ENCODE peak calls at places on chromosomes 4 and X, in seven cellular contexts. One of them, this sample, is unnamed.

GRCh38 chr4:173642509-173642908 is 112.5 kb upstream of the HAND2 start:
- DNase-seq in suprapubic skin: no peak
- DNase-seq in transverse colon: no peak
- DNase-seq in stomach: no peak
- DNase-seq in A549: peak; percentile 2
- DNase-seq in SK-N-SH: no peak
- DNase-seq in H1: no peak
- DNase-seq in this sample: no peak

GRCh38 chr4:76723373-76723772 is 174.6 kb downstream of the SOWAHB start:
- DNase-seq in suprapubic skin: no peak
- DNase-seq in transverse colon: no peak
- DNase-seq in stomach: no peak
- DNase-seq in A549: peak; percentile 39
- DNase-seq in SK-N-SH: no peak
- DNase-seq in H1: no peak
- DNase-seq in this sample: no peak

GRCh38 chr4:22987861-22988260 is 295.1 kb downstream of the GBA3 start:
- DNase-seq in suprapubic skin: no peak
- DNase-seq in transverse colon: no peak
- DNase-seq in stomach: no peak
- DNase-seq in A549: peak; percentile 14
- DNase-seq in SK-N-SH: no peak
- DNase-seq in H1: no peak
- DNase-seq in this sample: no peak

GRCh38 chrX:1242901-1243402 is 25.7 kb upstream of the CSF2RA start:
- DNase-seq in suprapubic skin: no peak
- DNase-seq in transverse colon: no peak
- DNase-seq in stomach: no peak
- DNase-seq in A549: peak; percentile 59
- DNase-seq in SK-N-SH: no peak
- DNase-seq in H1: no peak
- DNase-seq in this sample: no peak

GRCh38 chrX:20231598-20231997 is 35.1 kb downstream of the RPS6KA3 start:
- DNase-seq in suprapubic skin: no peak
- DNase-seq in transverse colon: no peak
- DNase-seq in stomach: no peak
- DNase-seq in A549: no peak
- DNase-seq in SK-N-SH: no peak
- DNase-seq in H1: no peak
- DNase-seq in this sample: no peak

GRCh38 chr4:73104695-73105094 is 35.2 kb upstream of the COX18 start:
- DNase-seq in suprapubic skin: no peak
- DNase-seq in transverse colon: no peak
- DNase-seq in stomach: no peak
- DNase-seq in A549: no peak
- DNase-seq in SK-N-SH: no peak
- DNase-seq in H1: no peak
- DNase-seq in this sample: no peak

GRCh38 chr4:75036046-75036445 is 103.1 kb downstream of the PARM1 start:
- DNase-seq in suprapubic skin: no peak
- DNase-seq in transverse colon: no peak
- DNase-seq in stomach: no peak
- DNase-seq in A549: no peak
- DNase-seq in SK-N-SH: no peak
- DNase-seq in H1: no peak
- DNase-seq in this sample: no peak

GRCh38 chrX:26851981-26852380 is 611.2 kb downstream of the PPP4R3C start:
- DNase-seq in suprapubic skin: no peak
- DNase-seq in transverse colon: no peak
- DNase-seq in stomach: no peak
- DNase-seq in A549: no peak
- DNase-seq in SK-N-SH: no peak
- DNase-seq in H1: no peak
- DNase-seq in this sample: no peak

GRCh38 chrX:53831662-53832635 is 145.4 kb upstream of the HUWE1 start:
- DNase-seq in suprapubic skin: no peak
- DNase-seq in transverse colon: peak; percentile 33
- DNase-seq in stomach: no peak
- DNase-seq in A549: peak; percentile 40
- DNase-seq in SK-N-SH: peak; percentile 45
- DNase-seq in H1: no peak
- DNase-seq in this sample: no peak

GRCh38 chr4:145507636-145508035 is 26.0 kb downstream of the SMAD1 start:
- DNase-seq in suprapubic skin: no peak
- DNase-seq in transverse colon: no peak
- DNase-seq in stomach: no peak
- DNase-seq in A549: peak; percentile 8
- DNase-seq in SK-N-SH: no peak
- DNase-seq in H1: no peak
- DNase-seq in this sample: no peak

GRCh38 chrX:24025741-24026402 is 1.1 kb downstream of the KLHL15 start:
- DNase-seq in suprapubic skin: peak; percentile 65
- DNase-seq in transverse colon: no peak
- DNase-seq in stomach: no peak
- DNase-seq in A549: peak; percentile 82
- DNase-seq in SK-N-SH: no peak
- DNase-seq in H1: no peak
- DNase-seq in this sample: no peak

GRCh38 chr4:77220841-77221613 is 64.0 kb downstream of the CCNG2 start:
- DNase-seq in suprapubic skin: no peak
- DNase-seq in transverse colon: no peak
- DNase-seq in stomach: no peak
- DNase-seq in A549: no peak
- DNase-seq in SK-N-SH: no peak
- DNase-seq in H1: no peak
- DNase-seq in this sample: no peak

GRCh38 chrX:53724872-53725271 is 38.4 kb upstream of the HUWE1 start:
- DNase-seq in suprapubic skin: no peak
- DNase-seq in transverse colon: no peak
- DNase-seq in stomach: no peak
- DNase-seq in A549: no peak
- DNase-seq in SK-N-SH: no peak
- DNase-seq in H1: no peak
- DNase-seq in this sample: no peak

GRCh38 chrX:23888887-23889501 is 18.7 kb downstream of the APOO start:
- DNase-seq in suprapubic skin: no peak
- DNase-seq in transverse colon: no peak
- DNase-seq in stomach: no peak
- DNase-seq in A549: peak; percentile 82
- DNase-seq in SK-N-SH: no peak
- DNase-seq in H1: no peak
- DNase-seq in this sample: no peak

GRCh38 chrX:71095555-71095970 is at the start of gene FOXO4:
- DNase-seq in suprapubic skin: peak; percentile 92
- DNase-seq in transverse colon: peak; percentile 93
- DNase-seq in stomach: peak; percentile 91
- DNase-seq in A549: peak; percentile 87
- DNase-seq in SK-N-SH: peak; percentile 91
- DNase-seq in H1: peak; percentile 69
- DNase-seq in this sample: peak; percentile 93
- TF ChIP-seq EP300 in suprapubic skin: no peak
- TF ChIP-seq EP300 in transverse colon: no peak
- TF ChIP-seq EP300 in stomach: no peak
- TF ChIP-seq EP300 in A549: no peak
- TF ChIP-seq EP300 in SK-N-SH: no peak
- TF ChIP-seq EP300 in H1: no peak
- TF ChIP-seq EP300 in this sample: no peak

GRCh38 chrX:145816607-145817298 is 876 bp upstream of the SLITRK2 start:
- DNase-seq in suprapubic skin: no peak
- DNase-seq in transverse colon: no peak
- DNase-seq in stomach: no peak
- DNase-seq in A549: no peak
- DNase-seq in SK-N-SH: no peak
- DNase-seq in H1: no peak
- DNase-seq in this sample: no peak
- H3K4me3 ChIP-seq in suprapubic skin: peak overlapping the region; percentile 53
- H3K4me3 ChIP-seq in transverse colon: no peak overlapping the region
- H3K4me3 ChIP-seq in stomach: no peak overlapping the region
- H3K4me3 ChIP-seq in A549: no peak overlapping the region
- H3K4me3 ChIP-seq in SK-N-SH: no peak overlapping the region
- H3K4me3 ChIP-seq in H1: peak overlapping the region; percentile 40
- H3K4me3 ChIP-seq in this sample: no peak overlapping the region

GRCh38 chr4:158578476-158578875 is 56.8 kb downstream of the RXFP1 start:
- DNase-seq in suprapubic skin: no peak
- DNase-seq in transverse colon: no peak
- DNase-seq in stomach: no peak
- DNase-seq in A549: peak; percentile 18
- DNase-seq in SK-N-SH: peak; percentile 25
- DNase-seq in H1: no peak
- DNase-seq in this sample: no peak
- TF ChIP-seq EP300 in suprapubic skin: no peak
- TF ChIP-seq EP300 in transverse colon: no peak
- TF ChIP-seq EP300 in stomach: no peak
- TF ChIP-seq EP300 in A549: no peak
- TF ChIP-seq EP300 in SK-N-SH: no peak
- TF ChIP-seq EP300 in H1: no peak
- TF ChIP-seq EP300 in this sample: no peak

DNA sequence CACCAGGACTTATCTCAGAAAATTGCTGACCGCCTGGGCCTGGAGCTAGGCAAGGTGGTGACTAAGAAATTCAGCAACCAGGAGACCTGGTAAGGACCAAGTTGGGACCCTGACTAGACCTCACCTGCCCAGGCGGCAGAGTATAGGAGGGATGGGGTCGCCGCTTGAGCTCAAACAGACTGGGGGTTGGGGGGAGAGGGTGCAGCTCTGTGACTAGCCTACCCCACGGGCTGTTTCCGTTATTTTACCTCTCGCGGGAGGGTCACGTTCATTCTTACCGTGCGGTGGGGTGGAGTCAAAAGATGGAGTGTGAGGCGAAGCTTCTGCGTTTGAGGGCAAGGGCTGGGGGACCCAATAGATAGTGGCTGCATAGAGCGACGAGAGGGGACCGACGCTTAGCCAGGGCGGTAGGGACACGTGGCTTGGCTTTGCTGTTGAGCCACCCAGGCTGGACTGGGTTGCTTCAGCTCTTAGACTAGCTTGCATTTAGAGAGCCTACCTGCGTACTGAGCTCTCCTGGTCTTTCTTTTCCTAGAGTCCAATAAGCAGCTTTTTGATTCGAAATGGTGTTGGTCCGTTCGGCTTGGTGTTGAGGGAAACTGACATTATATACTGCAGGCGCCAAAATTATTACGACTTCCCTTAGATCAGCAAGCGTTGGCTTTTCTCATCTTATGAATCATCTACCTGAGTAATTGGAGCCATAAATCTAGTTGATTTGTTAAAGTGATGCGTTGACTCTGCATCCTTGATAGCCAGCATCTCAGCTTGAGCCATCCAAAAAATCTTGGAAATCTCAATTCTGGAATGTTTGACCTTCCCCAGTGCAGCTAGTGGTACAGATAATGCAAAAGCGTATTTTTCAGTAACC is 587 bp downstream of the PRPS1 start:
- DNase-seq in suprapubic skin: peak; percentile 61
- DNase-seq in transverse colon: peak; percentile 18
- DNase-seq in stomach: no peak
- DNase-seq in A549: peak; percentile 50
- DNase-seq in SK-N-SH: peak; percentile 36
- DNase-seq in H1: no peak
- DNase-seq in this sample: peak; percentile 38
- H3K4me3 ChIP-seq in suprapubic skin: peak overlapping the region; percentile 60
- H3K4me3 ChIP-seq in transverse colon: peak overlapping the region; percentile 41
- H3K4me3 ChIP-seq in stomach: peak overlapping the region; percentile 51
- H3K4me3 ChIP-seq in A549: peak overlapping the region; percentile 92
- H3K4me3 ChIP-seq in SK-N-SH: peak overlapping the region; percentile 75
- H3K4me3 ChIP-seq in H1: peak overlapping the region; percentile 93
- H3K4me3 ChIP-seq in this sample: peak overlapping the region; percentile 58